ENCODE peak calls at places on chromosomes 4 and X, in seven cellular contexts. R, D, B, H, P, T and F are unnamed samples.

GRCh38 chrX:136784231-136784630 is 3.5 kb upstream of the ARHGEF6 start:
- DNase-seq in R (no peak), D (no peak), B (no peak), H (no peak), P (no peak), T (no peak), F (no peak)

GRCh38 chrX:128020701-128021100 is 31.5 kb downstream of the ACTRT1 start:
- DNase-seq in R (peak), D (no peak), B (peak), H (no peak), P (peak), T (no peak), F (peak)

GRCh38 chr4:82989567-82990429 is 20.8 kb downstream of the LIN54 start:
- DNase-seq in R (no peak), D (peak), B (no peak), H (no peak), P (peak), T (no peak), F (no peak)

GRCh38 chr4:95038791-95039190 is 281.0 kb downstream of the BMPR1B start:
- DNase-seq in R (no peak), D (no peak), B (no peak), H (no peak), P (peak), T (no peak), F (no peak)

GRCh38 chr4:80189956-80190671 is 7.2 kb upstream of the PRDM8 start:
- DNase-seq in R (peak), D (no peak), B (no peak), H (no peak), P (no peak), T (no peak), F (no peak)

GRCh38 chrX:83759872-83760271 is 101.1 kb upstream of the CYLC1 start:
- DNase-seq in R (no peak), D (no peak), B (no peak), H (no peak), P (no peak), T (no peak), F (no peak)

GRCh38 chr4:74546020-74546419 is 101.1 kb downstream of the AREG start:
- DNase-seq in R (peak), D (peak), B (no peak), H (no peak), P (no peak), T (no peak), F (no peak)

GRCh38 chr4:13908455-13908854 is 280.9 kb upstream of the BOD1L1 start:
- DNase-seq in R (no peak), D (no peak), B (no peak), H (no peak), P (no peak), T (no peak), F (no peak)

GRCh38 chr4:98664959-98665358 is 6.5 kb upstream of the TSPAN5 start:
- DNase-seq in R (no peak), D (no peak), B (no peak), H (no peak), P (no peak), T (no peak), F (no peak)

GRCh38 chr4:145069361-145069760 is 28.6 kb downstream of the ANAPC10 start:
- DNase-seq in R (peak), D (peak), B (no peak), H (peak), P (peak), T (no peak), F (peak)

GRCh38 chr4:54063737-54064316 is 578 bp downstream of the CHIC2 start:
- DNase-seq in R (no peak), D (peak), B (peak), H (no peak), P (no peak), T (peak), F (no peak)

GRCh38 chr4:143338313-143338712 is 1.6 kb downstream of the GAB1 start:
- DNase-seq in R (no peak), D (no peak), B (no peak), H (no peak), P (peak), T (no peak), F (no peak)
- H3K4me3 ChIP-seq in R (peak), D (peak), B (no peak), H (peak), P (no peak), T (peak), F (peak)

GRCh38 chrX:148133099-148133725 is 152.1 kb downstream of the FMR1NB start:
- DNase-seq in R (peak), D (no peak), B (no peak), H (no peak), P (peak), T (no peak), F (no peak)
- TF ChIP-seq CTCF in R (no peak), D (no peak), B (no peak), H (no peak), P (no peak), T (no peak), F (no peak)

GRCh38 chrX:129933700-129934099 is 27.7 kb downstream of the UTP14A start:
- DNase-seq in R (no peak), D (no peak), B (no peak), H (no peak), P (no peak), T (no peak), F (no peak)

GRCh38 chrX:129934461-129934860 is 28.5 kb downstream of the UTP14A start:
- DNase-seq in R (no peak), D (no peak), B (no peak), H (no peak), P (no peak), T (no peak), F (no peak)

GRCh38 chrX:129932137-129932791 is 26.3 kb downstream of the UTP14A start:
- DNase-seq in R (peak), D (peak), B (peak), H (peak), P (peak), T (peak), F (peak)

GRCh38 chrX:129931411-129932136 is 25.6 kb downstream of the UTP14A start:
- DNase-seq in R (peak), D (peak), B (peak), H (peak), P (peak), T (peak), F (peak)

DNA sequence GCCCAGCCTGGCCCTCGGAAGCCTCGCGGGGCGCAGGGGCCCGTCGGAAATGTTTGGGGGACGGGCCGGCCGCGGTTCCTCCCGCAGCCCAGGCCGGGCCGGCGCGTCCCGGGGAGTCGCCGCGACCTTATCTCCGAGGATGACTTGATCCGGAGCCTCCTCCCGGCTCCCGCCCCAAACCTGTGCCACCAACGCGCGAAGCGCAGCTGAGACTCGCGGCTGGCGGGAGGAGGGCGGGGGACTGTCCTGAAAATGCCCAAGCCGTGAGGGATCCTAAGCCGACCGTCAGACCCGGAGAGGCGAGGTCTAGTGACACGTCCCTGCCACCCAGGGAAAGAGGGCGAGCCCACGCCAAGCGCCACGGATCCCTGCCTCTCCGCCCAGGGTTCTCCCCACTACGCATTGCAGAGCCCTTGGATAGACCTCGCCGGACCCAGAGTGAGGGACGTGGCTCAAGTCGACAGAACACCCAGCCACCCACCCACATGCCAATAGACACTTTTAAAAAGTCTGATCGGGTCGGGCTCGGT is 26.9 kb downstream of the UTP14A start:
- DNase-seq in R (no peak), D (peak), B (peak), H (no peak), P (no peak), T (no peak), F (no peak)
- H3K4me3 ChIP-seq in R (peak), D (peak), B (peak), H (peak), P (no peak), T (peak), F (peak)

DNA sequence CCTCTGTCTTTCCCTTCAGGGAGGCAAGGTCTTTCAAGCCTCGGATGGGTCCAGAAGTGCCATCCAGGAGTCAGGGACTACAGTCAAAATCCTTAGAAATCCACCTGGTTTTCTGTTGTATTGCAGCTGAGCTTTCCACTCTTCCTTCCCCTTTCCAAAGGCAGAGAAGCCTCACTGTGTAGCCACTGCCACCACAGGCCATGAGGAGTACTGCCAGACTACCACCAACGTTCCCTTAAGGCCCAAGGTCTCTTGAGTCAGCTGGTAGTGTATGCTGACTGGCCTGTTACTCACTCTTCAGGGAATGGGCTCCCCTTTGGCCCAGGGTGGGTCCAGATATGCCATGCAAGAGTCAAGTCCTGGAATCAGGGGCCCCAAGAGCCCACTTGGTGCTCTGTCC is 1454.1 kb downstream of the PCDH19 start:
- DNase-seq in R (no peak), D (no peak), B (no peak), H (no peak), P (no peak), T (no peak), F (no peak)
- TF ChIP-seq CTCF in R (no peak), D (no peak), B (no peak), H (no peak), P (no peak), T (no peak), F (no peak)

GRCh38 chr4:12050357-12050756 is 621.7 kb upstream of the HS3ST1 start:
- DNase-seq in R (no peak), D (no peak), B (no peak), H (no peak), P (no peak), T (no peak), F (no peak)

GRCh38 chr4:12053951-12054350 is 625.3 kb upstream of the HS3ST1 start:
- DNase-seq in R (peak), D (no peak), B (no peak), H (no peak), P (no peak), T (no peak), F (no peak)
- H3K4me3 ChIP-seq in R (no peak), D (no peak), B (no peak), H (no peak), P (no peak), T (no peak), F (no peak)

DNA sequence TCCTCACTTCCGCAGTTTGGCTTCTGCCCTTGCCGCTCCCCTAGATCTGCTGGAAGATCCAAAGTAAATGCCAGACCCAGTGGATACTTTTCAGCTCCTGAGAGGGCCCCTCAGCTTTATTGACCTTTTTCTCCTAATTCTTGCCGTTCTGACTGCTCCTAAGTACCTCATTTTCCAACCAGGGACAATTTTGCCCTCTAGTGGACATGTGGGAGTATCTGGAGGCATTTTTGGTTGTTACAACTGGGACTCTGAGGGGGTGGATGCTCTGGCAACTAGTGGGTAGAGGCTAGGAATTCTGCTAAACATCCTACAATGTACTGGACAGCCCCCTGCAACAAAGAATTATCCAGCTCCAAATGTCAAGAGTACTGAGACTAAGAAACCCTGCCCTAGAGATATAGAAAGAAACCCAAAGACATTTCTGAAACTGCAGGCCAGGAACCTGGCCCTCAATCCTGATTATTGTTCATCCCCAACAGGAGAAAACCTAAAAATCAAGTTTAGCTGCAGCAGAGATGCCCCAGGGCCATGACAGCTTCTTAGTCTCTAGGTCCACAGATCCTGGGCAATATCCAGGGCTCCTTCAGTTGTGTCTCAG is 3.4 kb downstream of the TEX13B start:
- DNase-seq in R (peak), D (peak), B (peak), H (peak), P (peak), T (no peak), F (no peak)
- TF ChIP-seq CTCF in R (peak), D (peak), B (peak), H (peak), P (peak), T (peak), F (peak)

GRCh38 chr4:30719363-30720020 is 677 bp upstream of the PCDH7 start:
- DNase-seq in R (peak), D (peak), B (peak), H (no peak), P (peak), T (peak), F (no peak)
- H3K4me3 ChIP-seq in R (peak), D (peak), B (peak), H (peak), P (peak), T (peak), F (peak)

GRCh38 chr4:96170198-96170597 is 330.3 kb downstream of the PDHA2 start:
- DNase-seq in R (no peak), D (peak), B (no peak), H (no peak), P (no peak), T (no peak), F (no peak)
- TF ChIP-seq CTCF in R (no peak), D (peak), B (no peak), H (no peak), P (peak), T (no peak), F (no peak)

GRCh38 chr4:186650401-186651180 is 73.1 kb downstream of the FAT1 start:
- DNase-seq in R (no peak), D (no peak), B (no peak), H (no peak), P (no peak), T (no peak), F (no peak)

GRCh38 chr4:186653973-186654372 is 69.7 kb downstream of the FAT1 start:
- DNase-seq in R (no peak), D (peak), B (no peak), H (no peak), P (no peak), T (no peak), F (no peak)

GRCh38 chr4:186651181-186651603 is 72.5 kb downstream of the FAT1 start:
- DNase-seq in R (no peak), D (no peak), B (no peak), H (no peak), P (no peak), T (no peak), F (no peak)

GRCh38 chr4:186647821-186648220 is 75.8 kb downstream of the FAT1 start:
- DNase-seq in R (no peak), D (no peak), B (no peak), H (no peak), P (no peak), T (no peak), F (no peak)

GRCh38 chr4:186651624-186652023 is 72.0 kb downstream of the FAT1 start:
- DNase-seq in R (peak), D (no peak), B (peak), H (no peak), P (peak), T (peak), F (peak)
- H3K4me3 ChIP-seq in R (no peak), D (no peak), B (peak), H (no peak), P (peak), T (peak), F (peak)